ENCODE peak calls at places on chromosomes 12 and 14, in six cellular contexts. G is AG09319; E is KG1; X is activated CD4-positive, alpha-beta T cell treated with anti-CD3 and anti-CD28 coated beads, Interleukin-2, amount 50 U/mL, for 1 hour; H is stimulated activated CD8-positive, alpha-beta memory T cell treated with anti-CD3 and anti-CD28 coated beads, Interleukin-7, amount 100 ng/mL, for 48 hours; I is PC-9. P is an unnamed sample.

GRCh38 chr14:33851366-33851765 is 99.5 kb downstream of the EGLN3 start:
- DNase-seq in H (no peak), X (no peak), I (no peak), G (no peak), E (no peak), P (no peak)

GRCh38 chr12:132835076-132835870 is 6.6 kb upstream of the GOLGA3 start:
- DNase-seq in G (no peak), E (peak), I (no peak), X (no peak), H (no peak), P (no peak)

GRCh38 chr12:124393831-124394230 is 98.9 kb downstream of the RFLNA start:
- DNase-seq in G (no peak), I (no peak), H (no peak), X (no peak), E (no peak), P (no peak)

GRCh38 chr12:55933158-55933798 is 2.3 kb downstream of the DGKA start:
- DNase-seq in G (no peak), I (peak), E (no peak), H (no peak), X (no peak), P (no peak)

GRCh38 chr12:121992059-121992879 is 29.4 kb upstream of the BCL7A start:
- DNase-seq in X (peak), H (peak), I (peak), E (peak), G (peak), P (no peak)

GRCh38 chr12:107369679-107370078 is 276.3 kb upstream of the CRY1 start:
- DNase-seq in I (no peak), X (no peak), E (no peak), G (no peak), H (no peak), P (no peak)

GRCh38 chr12:15982471-15982870 is 71.3 kb downstream of the DERA start:
- DNase-seq in E (no peak), H (no peak), G (no peak), I (no peak), X (no peak), P (no peak)

GRCh38 chr12:54208591-54208990 is 19.8 kb upstream of the SMUG1 start:
- DNase-seq in X (no peak), I (no peak), H (no peak), G (no peak), E (no peak), P (no peak)

GRCh38 chr14:26820101-26820500 is 222.3 kb upstream of the NOVA1 start:
- DNase-seq in H (no peak), X (no peak), G (peak), I (no peak), E (no peak), P (no peak)

GRCh38 chr12:71456316-71456715 is 16.7 kb downstream of the LGR5 start:
- DNase-seq in X (no peak), G (no peak), H (no peak), I (no peak), E (no peak), P (no peak)